ENCODE peak calls at places on chromosomes 5 and 9, in five cellular contexts. One of them, this sample, is unnamed.

GRCh38 chr5:33282157-33282556 is 158.6 kb upstream of the TARS1 start:
- DNase-seq in AG09309: no peak
- DNase-seq in fibroblast of lung: no peak
- DNase-seq in suprapubic skin: no peak
- DNase-seq in hepatocyte: no peak
- DNase-seq in this sample: no peak

GRCh38 chr9:14924821-14925220 is 14.6 kb upstream of the FREM1 start:
- DNase-seq in hepatocyte: no peak
- DNase-seq in suprapubic skin: no peak
- DNase-seq in AG09309: peak
- DNase-seq in fibroblast of lung: peak
- DNase-seq in this sample: no peak

GRCh38 chr9:6894135-6894534 is 136.4 kb downstream of the KDM4C start:
- DNase-seq in fibroblast of lung: no peak
- DNase-seq in suprapubic skin: no peak
- DNase-seq in hepatocyte: no peak
- DNase-seq in AG09309: no peak
- DNase-seq in this sample: no peak

GRCh38 chr9:89529243-89530030 is 31.5 kb upstream of the SEMA4D start:
- DNase-seq in fibroblast of lung: no peak
- DNase-seq in hepatocyte: no peak
- DNase-seq in AG09309: no peak
- DNase-seq in suprapubic skin: no peak
- DNase-seq in this sample: no peak

GRCh38 chr5:172868436-172868923 is 34.4 kb downstream of the ERGIC1 start:
- DNase-seq in suprapubic skin: no peak
- DNase-seq in fibroblast of lung: peak
- DNase-seq in AG09309: no peak
- DNase-seq in hepatocyte: no peak
- DNase-seq in this sample: no peak

GRCh38 chr5:74034738-74035137 is 408.7 kb downstream of the ARHGEF28 start:
- DNase-seq in fibroblast of lung: peak
- DNase-seq in AG09309: peak
- DNase-seq in suprapubic skin: no peak
- DNase-seq in hepatocyte: no peak
- DNase-seq in this sample: no peak

GRCh38 chr9:92147854-92148184 is 32.6 kb upstream of the SPTLC1 start:
- DNase-seq in AG09309: no peak
- DNase-seq in fibroblast of lung: no peak
- DNase-seq in suprapubic skin: no peak
- DNase-seq in hepatocyte: no peak
- DNase-seq in this sample: no peak

GRCh38 chr5:67021522-67022316 is 174.9 kb downstream of the CD180 start:
- DNase-seq in fibroblast of lung: peak
- DNase-seq in hepatocyte: no peak
- DNase-seq in suprapubic skin: no peak
- DNase-seq in AG09309: no peak
- DNase-seq in this sample: no peak

GRCh38 chr5:163396941-163397340 is 40.5 kb upstream of the CCNG1 start:
- DNase-seq in hepatocyte: no peak
- DNase-seq in suprapubic skin: no peak
- DNase-seq in fibroblast of lung: no peak
- DNase-seq in AG09309: no peak
- DNase-seq in this sample: no peak

DNA sequence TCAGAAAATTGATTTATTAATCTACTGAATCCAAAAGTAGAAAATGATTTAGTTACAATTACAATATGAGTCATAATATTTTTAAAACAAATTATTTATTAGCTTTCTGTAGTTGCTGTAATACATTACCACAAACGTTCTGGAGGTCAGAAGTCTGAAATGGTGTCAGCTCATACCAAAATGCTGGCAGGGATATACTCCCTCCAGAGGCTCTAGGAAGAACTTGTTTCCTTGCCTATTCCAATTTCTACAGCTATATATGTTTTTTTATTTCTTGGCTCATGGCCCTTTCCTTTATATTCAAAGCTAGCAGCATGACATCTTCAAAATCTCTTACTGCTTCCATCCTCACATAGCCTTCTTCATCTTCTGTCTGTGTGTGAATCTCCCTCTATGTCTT is 667.9 kb upstream of the ITGA1 start:
- DNase-seq in fibroblast of lung: no peak
- DNase-seq in hepatocyte: no peak
- DNase-seq in suprapubic skin: no peak
- DNase-seq in AG09309: no peak
- DNase-seq in this sample: no peak
- TF ChIP-seq CTCF in fibroblast of lung: no peak
- TF ChIP-seq CTCF in hepatocyte: no peak
- TF ChIP-seq CTCF in suprapubic skin: no peak
- TF ChIP-seq CTCF in AG09309: no peak
- TF ChIP-seq CTCF in this sample: no peak

DNA sequence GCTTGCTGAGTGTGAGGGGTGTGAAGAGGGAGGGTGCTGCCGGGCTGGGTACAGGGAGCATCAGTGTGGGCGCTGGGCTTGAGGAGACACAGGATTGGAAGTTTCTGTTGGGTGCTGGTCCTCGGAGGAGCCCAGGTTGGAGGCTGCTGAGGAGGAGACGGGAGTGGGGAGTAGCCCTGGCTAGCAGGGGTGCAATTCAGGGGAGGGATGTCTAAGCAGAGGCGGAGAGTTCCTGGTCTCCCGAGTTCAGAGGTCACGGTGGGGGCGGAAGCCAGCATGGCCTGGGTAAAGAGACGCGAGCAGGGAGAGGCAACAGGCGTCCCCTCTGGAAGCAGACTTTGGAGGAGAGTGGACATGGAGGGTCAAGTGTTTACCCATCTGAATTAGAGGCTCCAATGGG is 62.7 kb upstream of the CACNA1B start:
- DNase-seq in hepatocyte: no peak
- DNase-seq in fibroblast of lung: no peak
- DNase-seq in AG09309: no peak
- DNase-seq in suprapubic skin: no peak
- DNase-seq in this sample: no peak
- H3K4me3 ChIP-seq in hepatocyte: no peak
- H3K4me3 ChIP-seq in fibroblast of lung: no peak
- H3K4me3 ChIP-seq in AG09309: no peak
- H3K4me3 ChIP-seq in suprapubic skin: no peak
- H3K4me3 ChIP-seq in this sample: no peak

GRCh38 chr5:174816858-174817257 is 92.5 kb downstream of the MSX2 start:
- DNase-seq in fibroblast of lung: no peak
- DNase-seq in AG09309: no peak
- DNase-seq in suprapubic skin: no peak
- DNase-seq in hepatocyte: no peak
- DNase-seq in this sample: no peak
- TF ChIP-seq CTCF in fibroblast of lung: peak
- TF ChIP-seq CTCF in AG09309: peak
- TF ChIP-seq CTCF in suprapubic skin: no peak
- TF ChIP-seq CTCF in hepatocyte: peak
- TF ChIP-seq CTCF in this sample: no peak

DNA sequence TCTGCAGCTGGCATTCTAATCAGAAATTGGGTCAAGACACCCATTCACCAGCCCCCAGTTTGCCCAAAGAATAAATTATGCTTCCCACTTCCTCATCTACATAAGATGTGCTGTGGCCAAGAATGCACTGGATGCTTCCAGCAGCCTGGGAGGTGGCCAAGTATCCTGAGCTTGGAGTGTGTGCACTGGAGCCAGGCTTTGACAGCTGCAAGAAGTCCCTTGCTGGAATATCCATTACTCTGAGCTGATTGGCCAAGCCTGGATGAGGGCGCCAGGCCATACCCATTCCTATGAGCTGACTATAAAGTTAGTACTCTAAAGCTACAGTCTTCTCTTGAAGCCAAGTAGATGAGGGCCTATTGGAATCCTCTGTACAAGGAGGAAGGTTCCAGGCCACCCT is 668.8 kb downstream of the ACTL7B start:
- DNase-seq in suprapubic skin: no peak
- DNase-seq in fibroblast of lung: peak
- DNase-seq in hepatocyte: no peak
- DNase-seq in AG09309: peak
- DNase-seq in this sample: peak
- H3K4me3 ChIP-seq in suprapubic skin: no peak
- H3K4me3 ChIP-seq in fibroblast of lung: no peak
- H3K4me3 ChIP-seq in hepatocyte: no peak
- H3K4me3 ChIP-seq in AG09309: no peak
- H3K4me3 ChIP-seq in this sample: no peak

DNA sequence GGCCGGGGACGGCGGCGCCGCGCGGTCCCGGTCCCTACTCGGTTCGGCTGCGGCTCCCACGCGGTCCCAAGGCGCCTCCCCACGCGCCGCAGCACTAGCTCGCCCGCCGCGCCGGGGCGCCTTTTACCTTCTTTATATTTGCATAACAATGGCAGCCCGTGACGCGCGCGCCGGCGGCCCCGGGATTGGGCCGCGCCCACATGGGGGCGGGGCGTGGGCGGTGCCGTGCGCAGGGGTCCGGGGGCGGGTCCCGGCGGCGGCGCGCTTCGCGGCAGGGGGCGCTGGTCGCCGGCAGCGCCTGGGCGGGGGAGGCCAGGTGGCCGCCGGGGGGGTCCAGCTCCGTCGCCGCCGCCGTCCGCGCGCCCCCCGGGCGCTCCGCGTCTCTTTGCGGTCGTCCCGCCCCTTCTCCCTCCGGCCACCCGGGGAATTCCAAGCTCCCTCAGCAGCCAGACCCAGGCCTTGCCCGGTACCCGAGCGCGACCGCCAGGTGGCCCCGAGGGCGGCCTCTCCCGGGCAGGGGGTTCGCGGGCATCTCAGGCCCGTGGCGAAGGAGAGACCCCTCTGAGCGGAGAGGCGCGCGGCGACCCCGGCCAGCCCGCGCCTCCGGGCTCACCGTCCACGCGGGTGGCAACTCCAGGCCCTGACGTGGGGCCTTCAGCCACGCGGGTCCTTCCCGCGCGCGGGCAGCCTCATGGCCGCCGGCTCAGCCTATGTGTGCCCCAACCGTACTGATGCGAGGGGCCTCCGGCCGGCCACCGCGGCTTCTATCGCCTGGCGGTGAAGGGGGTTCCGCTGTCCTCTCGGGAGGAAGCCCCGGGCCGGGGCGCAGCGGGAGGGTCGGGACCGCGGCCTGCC is at the start of gene NRARP:
- DNase-seq in suprapubic skin: peak
- DNase-seq in AG09309: no peak
- DNase-seq in fibroblast of lung: peak
- DNase-seq in hepatocyte: peak
- DNase-seq in this sample: peak
- TF ChIP-seq CTCF in suprapubic skin: no peak
- TF ChIP-seq CTCF in AG09309: peak
- TF ChIP-seq CTCF in fibroblast of lung: peak
- TF ChIP-seq CTCF in hepatocyte: peak
- TF ChIP-seq CTCF in this sample: no peak

GRCh38 chr9:37422289-37423104 is at the start of gene GRHPR:
- DNase-seq in AG09309: no peak
- DNase-seq in suprapubic skin: peak
- DNase-seq in hepatocyte: peak
- DNase-seq in fibroblast of lung: peak
- DNase-seq in this sample: peak
- H3K4me3 ChIP-seq in AG09309: peak
- H3K4me3 ChIP-seq in suprapubic skin: peak
- H3K4me3 ChIP-seq in hepatocyte: peak
- H3K4me3 ChIP-seq in fibroblast of lung: peak
- H3K4me3 ChIP-seq in this sample: peak

This sample was measured in gastrocnemius medialis.